ENCODE peak calls at places on chromosome 16, in ten cellular contexts. D, J, L, O, A, G, B, X, T and Y are unnamed samples.

GRCh38 chr16:69089091-69089912 is 16.2 kb upstream of the HAS3 start:
- DNase-seq in G (no peak), J (no peak), X (peak; percentile 71), L (no peak), A (no peak), O (peak; percentile 63), B (no peak), T (no peak), D (no peak), Y (no peak)

GRCh38 chr16:29977063-29977462 is 3.4 kb downstream of the TAOK2 start:
- DNase-seq in A (no peak), J (no peak), G (no peak), X (no peak), O (no peak), L (peak; percentile 10), D (no peak), T (no peak), B (no peak), Y (no peak)

GRCh38 chr16:53099318-53100130 is 44.7 kb downstream of the CHD9 start:
- DNase-seq in L (peak; percentile 91), O (peak; percentile 91), J (peak; percentile 79), T (peak; percentile 97), B (peak; percentile 70), G (peak; percentile 55), A (peak; percentile 78), D (peak; percentile 94), X (peak; percentile 98), Y (peak; percentile 92)

GRCh38 chr16:84742561-84743200 is 42.9 kb downstream of the USP10 start:
- DNase-seq in X (no peak), O (no peak), G (no peak), T (no peak), L (no peak), B (no peak), J (no peak), D (no peak), A (no peak), Y (no peak)

GRCh38 chr16:56728027-56728426 is 1.9 kb upstream of the NUP93 start:
- DNase-seq in D (no peak), J (no peak), T (no peak), A (no peak), X (no peak), B (no peak), L (no peak), O (no peak), G (no peak), Y (no peak)

GRCh38 chr16:89139907-89140361 is 31.6 kb upstream of the CDH15 start:
- DNase-seq in O (peak; percentile 11), G (no peak), L (peak; percentile 9), X (no peak), J (no peak), B (no peak), A (no peak), D (no peak), T (no peak), Y (no peak)

GRCh38 chr16:66287416-66287815 is 79.1 kb upstream of the CDH5 start:
- DNase-seq in J (no peak), G (no peak), X (no peak), D (no peak), O (no peak), L (no peak), A (no peak), T (peak; percentile 32), B (no peak), Y (no peak)

GRCh38 chr16:14187517-14188338 is 116.6 kb downstream of the MRTFB start:
- DNase-seq in T (no peak), X (no peak), J (no peak), G (no peak), O (no peak), L (no peak), A (no peak), D (no peak), B (no peak), Y (no peak)

GRCh38 chr16:11677959-11678881 is 10.0 kb downstream of the SNN start:
- DNase-seq in A (no peak), T (no peak), G (no peak), L (no peak), X (no peak), D (no peak), B (no peak), J (no peak), O (peak; percentile 44), Y (no peak)

GRCh38 chr16:726438-727290 is at the start of the genes CCDC78 and HAGHL:
- DNase-seq in L (no peak), A (no peak), B (no peak), J (no peak), D (peak; percentile 61), O (peak; percentile 49), T (peak; percentile 93), G (no peak), X (no peak), Y (no peak)

DNA sequence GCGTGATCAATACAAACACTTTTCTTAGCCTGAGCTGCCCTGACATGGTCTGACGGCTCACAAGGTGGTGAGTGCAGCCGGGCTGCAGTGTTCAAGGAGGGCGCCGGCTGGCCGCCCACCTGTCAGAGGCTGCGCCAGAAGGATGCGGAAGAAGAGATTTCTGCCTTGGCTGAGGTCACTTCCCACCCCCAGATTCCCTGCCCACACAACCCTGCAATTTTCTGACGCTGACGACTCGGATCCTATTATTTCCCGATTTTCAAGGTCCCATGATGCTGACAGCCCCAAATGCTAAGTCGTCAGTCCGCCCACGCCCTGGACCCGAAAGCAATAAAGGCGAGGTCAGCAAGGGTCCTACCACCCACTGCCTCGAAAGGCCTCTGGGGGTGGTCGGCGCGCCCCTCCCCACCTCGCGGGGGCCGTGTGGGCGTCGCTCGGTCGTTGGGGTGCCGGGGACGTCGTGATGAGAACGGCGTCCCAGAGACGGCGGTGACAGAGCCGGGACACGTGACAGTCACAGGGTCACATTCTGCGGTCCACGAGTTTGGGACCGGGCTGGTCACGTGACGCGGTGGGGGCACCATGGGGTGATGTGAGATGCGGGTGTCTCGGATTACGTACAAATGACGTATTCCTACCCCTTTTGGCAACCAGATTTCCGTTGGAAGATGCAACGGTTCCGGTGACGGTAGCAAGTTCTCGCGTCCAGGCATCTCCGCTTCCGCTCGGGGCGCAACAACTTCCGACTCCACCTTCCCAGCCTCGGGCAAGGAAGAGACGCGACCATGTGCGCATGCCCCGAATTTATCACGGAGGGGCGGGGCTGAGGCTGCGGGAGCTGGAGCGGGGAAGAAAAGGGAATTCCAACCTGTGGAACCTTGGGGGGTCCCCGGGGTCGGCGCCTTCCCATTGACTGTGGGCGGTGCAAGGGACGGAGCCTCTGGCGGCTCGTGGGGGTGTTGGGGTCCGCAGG is at the start of gene STX4:
- DNase-seq in D (peak; percentile 99), X (peak; percentile 97), J (peak; percentile 88), L (peak; percentile 98), A (peak; percentile 89), B (peak; percentile 97), T (peak; percentile 100), O (peak; percentile 98), G (peak; percentile 91), Y (peak; percentile 98)
- TF ChIP-seq POLR2A in D (peak; percentile 30), X (peak; percentile 46), J (peak; percentile 34), L (peak; percentile 62), A (no peak), B (peak; percentile 47), T (no peak), O (peak; percentile 33), G (peak; percentile 31), Y (peak; percentile 62)

GRCh38 chr16:87926246-87927194 is 9.8 kb downstream of the CA5A start:
- DNase-seq in B (no peak), X (no peak), A (no peak), J (no peak), D (no peak), L (no peak), O (no peak), G (no peak), T (no peak), Y (no peak)

GRCh38 chr16:87922250-87922871 is 14.0 kb downstream of the CA5A start:
- DNase-seq in X (peak; percentile 76), J (no peak), B (no peak), A (no peak), L (no peak), T (no peak), G (no peak), D (no peak), O (peak; percentile 59), Y (no peak)

GRCh38 chr16:87924937-87925670 is 11.2 kb downstream of the CA5A start:
- DNase-seq in G (no peak), T (no peak), O (no peak), X (no peak), A (no peak), B (no peak), L (no peak), J (no peak), D (no peak), Y (no peak)

GRCh38 chr16:87927195-87927562 is 9.2 kb downstream of the CA5A start:
- DNase-seq in O (no peak), X (no peak), T (no peak), D (no peak), J (no peak), A (no peak), B (no peak), G (no peak), L (no peak), Y (no peak)

GRCh38 chr16:87924041-87924851 is 12.1 kb downstream of the CA5A start:
- DNase-seq in L (no peak), B (no peak), A (no peak), G (no peak), T (no peak), X (no peak), O (no peak), D (peak; percentile 25), J (no peak), Y (no peak)
- TF ChIP-seq POLR2A in L (no peak), B (no peak), A (no peak), G (no peak), T (no peak), X (no peak), O (no peak), D (no peak), J (no peak), Y (no peak)

DNA sequence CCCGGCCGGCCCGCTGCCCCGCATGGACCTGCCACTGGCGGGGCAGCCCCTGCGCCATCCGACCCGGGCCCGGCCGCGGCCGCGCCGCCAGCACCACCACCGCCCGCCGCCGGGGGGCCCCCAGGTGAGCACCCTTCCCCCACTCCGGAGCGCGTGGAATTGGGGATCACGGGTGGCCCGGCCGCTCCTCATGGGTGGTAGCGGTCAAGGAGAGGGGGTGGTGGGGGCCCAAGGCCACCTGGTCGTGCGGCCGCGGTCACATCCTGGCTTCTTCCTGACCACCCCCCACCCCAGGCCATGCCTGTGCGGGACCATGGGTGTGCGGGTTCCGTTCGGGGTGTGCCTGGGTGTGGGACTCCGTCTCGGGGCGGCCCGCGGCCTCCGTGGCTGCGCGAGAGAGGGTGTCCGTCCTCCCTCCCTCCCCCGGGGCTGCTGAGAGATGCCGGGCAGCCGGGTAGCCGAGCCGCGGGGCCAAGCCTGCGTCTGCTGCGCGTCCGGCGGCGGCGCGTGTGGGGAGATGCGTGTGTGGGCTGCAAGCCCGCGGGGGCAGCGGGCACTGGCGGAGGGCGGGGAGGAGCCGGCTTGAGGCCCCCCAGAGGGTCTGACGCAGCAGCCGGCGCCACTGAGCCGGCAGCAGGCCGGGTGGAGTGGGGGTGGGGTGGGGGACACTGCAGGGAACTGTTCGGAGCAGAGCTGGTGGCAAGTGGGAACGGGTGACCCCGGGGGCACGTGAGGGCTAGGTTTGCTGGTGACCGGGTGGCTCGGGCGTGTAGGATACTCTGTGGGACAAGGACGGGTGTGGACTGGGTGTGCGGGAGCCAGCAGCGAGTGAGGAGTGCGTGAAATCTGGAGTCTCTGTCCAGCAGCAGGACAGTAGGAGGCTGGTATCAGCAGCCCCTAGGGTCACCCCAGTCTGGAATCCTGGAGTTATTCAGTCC is 6.7 kb downstream of the ACD start:
- DNase-seq in J (no peak), O (no peak), X (no peak), G (no peak), T (no peak), A (no peak), D (no peak), L (no peak), B (no peak), Y (no peak)
- TF ChIP-seq POLR2A in J (peak; percentile 27), O (no peak), X (peak; percentile 42), G (no peak), T (no peak), A (no peak), D (no peak), L (no peak), B (no peak), Y (no peak)

GRCh38 chr16:86508028-86508946 is 2.0 kb upstream of the FOXF1 start:
- DNase-seq in D (no peak), L (no peak), T (no peak), A (no peak), G (no peak), O (no peak), X (no peak), J (no peak), B (no peak), Y (no peak)
- TF ChIP-seq POLR2A in D (peak; percentile 48), L (no peak), T (no peak), A (no peak), G (peak; percentile 44), O (no peak), X (no peak), J (no peak), B (no peak), Y (no peak)